ENCODE peak calls at places on chromosomes 12 and 14, in four cellular contexts. One of them, this sample, is unnamed.

GRCh38 chr12:95277139-95277538 is 59.5 kb downstream of the VEZT start:
- DNase-seq in hepatocyte: no peak
- DNase-seq in bronchial epithelial cell: peak; percentile 28
- DNase-seq in ovary: no peak
- DNase-seq in this sample: no peak

GRCh38 chr12:56488041-56488955 is at the start of gene GLS2:
- DNase-seq in hepatocyte: peak; percentile 83
- DNase-seq in bronchial epithelial cell: peak; percentile 84
- DNase-seq in ovary: peak; percentile 72
- DNase-seq in this sample: peak; percentile 76

GRCh38 chr14:78023112-78023511 is 147.1 kb upstream of the NRXN3 start:
- DNase-seq in hepatocyte: no peak
- DNase-seq in bronchial epithelial cell: no peak
- DNase-seq in ovary: no peak
- DNase-seq in this sample: no peak

GRCh38 chr12:94874986-94875312 is 128.5 kb downstream of the NDUFA12 start:
- DNase-seq in hepatocyte: no peak
- DNase-seq in bronchial epithelial cell: peak; percentile 3
- DNase-seq in ovary: no peak
- DNase-seq in this sample: no peak

GRCh38 chr12:64814432-64814831 is 10.0 kb upstream of the TBC1D30 start:
- DNase-seq in hepatocyte: no peak
- DNase-seq in bronchial epithelial cell: no peak
- DNase-seq in ovary: no peak
- DNase-seq in this sample: no peak

GRCh38 chr14:74514471-74514932 is 20.9 kb downstream of the ISCA2 start:
- DNase-seq in hepatocyte: no peak
- DNase-seq in bronchial epithelial cell: peak; percentile 60
- DNase-seq in ovary: peak; percentile 50
- DNase-seq in this sample: peak; percentile 55

GRCh38 chr14:56205906-56206305 is 87.7 kb downstream of the PELI2 start:
- DNase-seq in hepatocyte: no peak
- DNase-seq in bronchial epithelial cell: peak; percentile 81
- DNase-seq in ovary: no peak
- DNase-seq in this sample: no peak

GRCh38 chr14:95464103-95464502 is 52.3 kb downstream of the SYNE3 start:
- DNase-seq in hepatocyte: no peak
- DNase-seq in bronchial epithelial cell: no peak
- DNase-seq in ovary: no peak
- DNase-seq in this sample: no peak

DNA sequence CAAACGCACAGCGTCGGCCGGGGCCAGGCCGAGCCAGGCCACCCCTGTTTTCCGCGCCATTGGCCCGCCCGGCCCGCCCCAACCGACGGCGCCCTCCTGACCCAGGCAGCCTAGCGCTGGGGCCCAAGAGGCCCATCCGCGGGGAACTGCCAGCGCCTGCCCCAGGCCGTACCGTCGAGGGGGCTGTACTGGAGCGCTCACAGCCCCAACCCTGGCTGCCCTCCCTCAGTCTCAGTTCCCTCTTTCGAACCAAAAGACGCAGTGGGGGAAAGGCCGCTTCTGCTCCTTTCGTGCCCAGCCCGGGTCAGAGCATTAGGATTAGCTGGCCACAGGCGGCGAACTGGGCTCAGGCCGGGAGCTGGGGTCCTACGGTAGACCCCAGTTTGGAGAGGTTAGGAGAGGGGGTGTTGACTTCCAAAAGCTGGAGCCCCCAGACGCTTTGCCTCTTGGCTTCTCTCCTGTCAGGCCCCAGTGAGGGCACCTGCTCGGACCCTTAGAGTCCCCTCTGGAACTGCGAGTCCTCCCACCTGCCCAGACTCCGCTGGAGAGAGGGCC is 1.9 kb downstream of the NKX2-1 start:
- DNase-seq in hepatocyte: no peak
- DNase-seq in bronchial epithelial cell: no peak
- DNase-seq in ovary: no peak
- DNase-seq in this sample: no peak
- H3K27me3 ChIP-seq in hepatocyte: peaks cover 99% of the 10 kb centered on the region
- H3K27me3 ChIP-seq in bronchial epithelial cell: peaks cover 47% of the 10 kb centered on the region
- H3K27me3 ChIP-seq in ovary: peaks cover 3% of the 10 kb centered on the region
- H3K27me3 ChIP-seq in this sample: peaks cover 2% of the 10 kb centered on the region

GRCh38 chr12:17618831-17619230 is 471.2 kb downstream of the RERGL start:
- DNase-seq in hepatocyte: no peak
- DNase-seq in bronchial epithelial cell: no peak
- DNase-seq in ovary: no peak
- DNase-seq in this sample: no peak
- H3K4me3 ChIP-seq in hepatocyte: no peak overlapping the region
- H3K4me3 ChIP-seq in bronchial epithelial cell: no peak overlapping the region
- H3K4me3 ChIP-seq in ovary: no peak overlapping the region
- H3K4me3 ChIP-seq in this sample: no peak overlapping the region

GRCh38 chr12:52807544-52808470 is 6.1 kb downstream of the KRT4 start:
- DNase-seq in hepatocyte: no peak
- DNase-seq in bronchial epithelial cell: no peak
- DNase-seq in ovary: no peak
- DNase-seq in this sample: no peak

GRCh38 chr12:52806169-52806811 is 7.6 kb downstream of the KRT4 start:
- DNase-seq in hepatocyte: no peak
- DNase-seq in bronchial epithelial cell: no peak
- DNase-seq in ovary: no peak
- DNase-seq in this sample: no peak

GRCh38 chr12:52805739-52806138 is 8.2 kb downstream of the KRT4 start:
- DNase-seq in hepatocyte: no peak
- DNase-seq in bronchial epithelial cell: no peak
- DNase-seq in ovary: no peak
- DNase-seq in this sample: no peak

GRCh38 chr12:52808573-52809160 is 5.2 kb downstream of the KRT4 start:
- DNase-seq in hepatocyte: no peak
- DNase-seq in bronchial epithelial cell: no peak
- DNase-seq in ovary: no peak
- DNase-seq in this sample: no peak

DNA sequence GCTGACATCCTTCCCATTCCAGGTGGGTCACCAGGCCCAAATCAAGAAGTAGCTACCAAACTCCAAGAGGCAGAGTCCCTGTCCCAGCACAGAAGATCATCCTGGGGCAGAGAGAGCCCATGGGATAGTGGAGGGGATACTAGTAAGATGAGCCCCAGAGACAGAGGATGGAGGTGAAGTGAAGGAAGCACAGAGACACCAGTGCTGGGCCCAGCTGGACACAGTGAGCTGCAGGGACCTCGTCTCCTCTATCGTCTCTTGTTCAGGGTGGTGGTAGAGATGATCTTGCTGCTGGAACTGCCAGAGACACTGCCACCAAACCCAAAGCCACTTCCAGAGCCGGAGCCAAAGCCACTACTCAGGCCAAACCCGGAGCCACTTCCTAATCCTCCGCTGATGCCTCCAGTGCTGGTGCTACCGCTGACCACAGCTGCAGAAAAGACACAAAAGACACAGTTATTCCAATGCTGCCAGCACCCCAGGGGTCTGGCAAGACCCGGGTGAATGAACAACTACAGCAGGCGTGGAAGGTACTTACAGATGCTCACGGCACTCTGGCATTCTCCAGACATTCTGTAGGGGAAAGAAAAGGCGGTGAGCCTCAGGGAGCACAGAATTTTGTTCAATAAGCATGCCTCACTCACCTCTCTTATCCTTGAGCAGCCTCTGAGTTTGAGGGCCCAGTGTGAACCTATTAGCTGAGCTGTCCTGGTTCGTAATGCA is 6.9 kb downstream of the KRT4 start:
- DNase-seq in hepatocyte: no peak
- DNase-seq in bronchial epithelial cell: no peak
- DNase-seq in ovary: no peak
- DNase-seq in this sample: no peak
- H3K27me3 ChIP-seq in hepatocyte: peaks cover 13% of the 10 kb centered on the region
- H3K27me3 ChIP-seq in bronchial epithelial cell: no peaks in the 10 kb centered on the region
- H3K27me3 ChIP-seq in ovary: no peaks in the 10 kb centered on the region
- H3K27me3 ChIP-seq in this sample: no peaks in the 10 kb centered on the region

DNA sequence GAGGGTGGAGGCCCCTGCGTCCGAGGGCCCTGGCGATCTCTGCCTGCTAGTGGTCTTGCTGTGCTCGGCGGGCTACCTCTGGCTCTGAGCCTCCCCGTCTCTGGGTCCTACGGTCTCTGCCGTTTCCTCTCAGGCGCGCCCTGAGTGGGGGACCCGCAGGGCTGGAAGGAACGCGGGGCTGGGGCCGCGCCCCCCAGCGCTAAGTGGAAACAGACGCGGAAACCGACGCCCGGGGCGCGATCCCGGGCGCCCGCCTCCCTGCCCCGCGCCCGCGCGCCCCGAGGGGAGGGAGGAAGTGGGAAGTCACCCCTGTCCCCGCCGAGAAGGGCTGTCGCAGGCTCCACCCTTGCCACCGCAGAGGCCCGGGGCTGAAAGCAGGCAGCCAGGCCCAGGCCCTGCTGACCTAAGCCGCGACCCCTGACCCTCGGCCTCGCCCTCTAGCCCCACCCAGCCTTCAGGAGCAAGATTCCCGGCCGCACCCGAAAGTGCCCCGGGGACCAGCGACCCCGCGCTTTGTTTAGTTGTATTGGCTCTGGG is 831 bp downstream of the CRIP1 start:
- DNase-seq in hepatocyte: no peak
- DNase-seq in bronchial epithelial cell: no peak
- DNase-seq in ovary: peak; percentile 41
- DNase-seq in this sample: peak; percentile 81
- H3K4me3 ChIP-seq in hepatocyte: no peak overlapping the region
- H3K4me3 ChIP-seq in bronchial epithelial cell: no peak overlapping the region
- H3K4me3 ChIP-seq in ovary: peak overlapping the region; percentile 33
- H3K4me3 ChIP-seq in this sample: peak overlapping the region; percentile 63

DNA sequence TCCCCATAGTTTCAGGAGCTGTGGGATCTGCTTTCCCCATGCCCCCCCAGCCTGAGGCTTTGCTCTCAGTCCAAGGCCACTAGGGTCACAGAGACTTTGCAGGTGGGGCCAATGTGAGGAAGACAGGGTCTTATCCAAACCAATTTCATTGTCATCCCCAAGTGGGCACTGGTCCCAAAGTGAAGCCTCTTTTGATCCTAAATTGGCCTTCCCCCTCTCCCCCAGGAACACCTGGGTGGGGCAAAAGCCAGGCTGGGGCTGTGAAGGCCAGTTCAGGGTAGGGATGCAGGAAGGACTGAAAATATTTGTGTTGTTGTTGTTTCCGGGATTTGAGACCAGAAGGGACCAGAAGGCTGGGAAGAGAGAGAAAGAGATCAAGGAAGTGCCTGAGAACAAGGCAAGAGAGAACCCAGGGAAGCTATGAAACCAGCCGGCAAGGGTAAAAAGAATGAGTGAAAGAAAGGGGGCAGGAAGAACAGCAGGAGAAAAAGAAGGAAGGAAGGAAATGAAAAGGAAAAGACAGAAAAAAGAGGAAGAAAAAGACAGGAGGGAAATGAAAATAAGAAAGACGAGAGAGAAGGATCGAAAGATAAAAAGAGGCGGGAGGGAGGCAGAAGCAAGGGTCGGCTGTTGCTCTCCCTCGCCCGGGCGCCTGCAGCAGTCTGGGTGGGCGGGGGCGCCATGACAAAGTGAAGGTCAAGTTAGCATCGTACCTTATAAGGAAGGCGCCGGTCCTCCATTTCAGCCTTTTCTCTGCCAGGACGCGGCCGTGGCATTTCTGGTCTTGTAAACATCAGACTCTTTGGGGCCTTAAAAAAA is 7.5 kb upstream of the HOXC11 start:
- DNase-seq in hepatocyte: peak; percentile 49
- DNase-seq in bronchial epithelial cell: no peak
- DNase-seq in ovary: no peak
- DNase-seq in this sample: peak; percentile 88
- H3K27me3 ChIP-seq in hepatocyte: peaks cover 100% of the 10 kb centered on the region
- H3K27me3 ChIP-seq in bronchial epithelial cell: peaks cover 84% of the 10 kb centered on the region
- H3K27me3 ChIP-seq in ovary: peaks cover 12% of the 10 kb centered on the region
- H3K27me3 ChIP-seq in this sample: no peaks in the 10 kb centered on the region

GRCh38 chr14:76963366-76963765 is 65.1 kb downstream of the IRF2BPL start:
- DNase-seq in hepatocyte: no peak
- DNase-seq in bronchial epithelial cell: no peak
- DNase-seq in ovary: no peak
- DNase-seq in this sample: no peak

GRCh38 chr14:76964695-76965094 is 63.8 kb downstream of the IRF2BPL start:
- DNase-seq in hepatocyte: no peak
- DNase-seq in bronchial epithelial cell: no peak
- DNase-seq in ovary: no peak
- DNase-seq in this sample: no peak

GRCh38 chr14:76965232-76965631 is 63.3 kb downstream of the IRF2BPL start:
- DNase-seq in hepatocyte: no peak
- DNase-seq in bronchial epithelial cell: no peak
- DNase-seq in ovary: no peak
- DNase-seq in this sample: no peak

GRCh38 chr14:76961631-76962302 is 66.7 kb downstream of the IRF2BPL start:
- DNase-seq in hepatocyte: peak; percentile 90
- DNase-seq in bronchial epithelial cell: peak; percentile 92
- DNase-seq in ovary: peak; percentile 86
- DNase-seq in this sample: peak; percentile 90

GRCh38 chr14:76962303-76962660 is 66.2 kb downstream of the IRF2BPL start:
- DNase-seq in hepatocyte: no peak
- DNase-seq in bronchial epithelial cell: no peak
- DNase-seq in ovary: no peak
- DNase-seq in this sample: no peak
- H3K4me3 ChIP-seq in hepatocyte: peak overlapping the region; percentile 1
- H3K4me3 ChIP-seq in bronchial epithelial cell: no peak overlapping the region
- H3K4me3 ChIP-seq in ovary: peak overlapping the region; percentile 50
- H3K4me3 ChIP-seq in this sample: peak overlapping the region; percentile 61

DNA sequence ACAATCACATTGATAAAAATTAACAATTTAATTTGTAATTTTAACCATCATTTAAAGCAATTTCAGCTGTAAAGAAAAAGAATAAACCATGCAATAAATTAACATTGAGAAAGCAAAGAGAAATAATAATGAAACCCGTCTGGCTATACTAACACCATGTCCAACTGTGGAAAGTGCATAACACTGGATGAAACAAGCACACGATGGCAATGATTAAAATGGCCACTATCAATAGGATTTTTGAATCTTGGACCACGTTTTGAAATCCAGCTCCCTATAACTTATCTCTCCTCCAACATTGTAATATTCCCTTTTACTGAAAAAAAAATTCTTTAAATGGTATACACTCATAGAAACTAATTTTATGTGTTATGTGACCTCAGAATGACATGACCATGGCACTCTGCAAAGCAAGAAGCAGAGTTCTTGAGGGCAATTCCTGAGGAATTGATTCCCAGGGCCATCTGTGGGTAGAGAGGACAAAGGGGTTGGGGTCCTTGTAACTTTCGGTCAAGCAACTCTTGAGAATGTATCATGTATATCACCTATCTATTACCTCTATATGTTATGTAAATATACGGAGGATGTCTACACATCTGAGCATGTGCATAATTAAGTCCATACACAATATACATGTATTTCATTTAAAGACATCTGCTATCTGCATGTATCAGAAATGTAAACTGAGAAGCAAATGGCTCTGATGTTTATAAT is 4.8 kb downstream of the FOXA1 start:
- DNase-seq in hepatocyte: no peak
- DNase-seq in bronchial epithelial cell: peak; percentile 62
- DNase-seq in ovary: no peak
- DNase-seq in this sample: no peak
- H3K27me3 ChIP-seq in hepatocyte: peaks cover 75% of the 10 kb centered on the region
- H3K27me3 ChIP-seq in bronchial epithelial cell: no peaks in the 10 kb centered on the region
- H3K27me3 ChIP-seq in ovary: peaks cover 5% of the 10 kb centered on the region
- H3K27me3 ChIP-seq in this sample: peaks cover 97% of the 10 kb centered on the region

GRCh38 chr12:1474567-1475153 is 119.7 kb downstream of the FBXL14 start:
- DNase-seq in hepatocyte: peak; percentile 25
- DNase-seq in bronchial epithelial cell: peak; percentile 45
- DNase-seq in ovary: no peak
- DNase-seq in this sample: no peak
- H3K4me3 ChIP-seq in hepatocyte: no peak overlapping the region
- H3K4me3 ChIP-seq in bronchial epithelial cell: no peak overlapping the region
- H3K4me3 ChIP-seq in ovary: no peak overlapping the region
- H3K4me3 ChIP-seq in this sample: peak overlapping the region; percentile 28

GRCh38 chr14:96683575-96684289 is 113.5 kb upstream of the VRK1 start:
- DNase-seq in hepatocyte: no peak
- DNase-seq in bronchial epithelial cell: no peak
- DNase-seq in ovary: no peak
- DNase-seq in this sample: no peak
- H3K27me3 ChIP-seq in hepatocyte: no peaks in the 10 kb centered on the region
- H3K27me3 ChIP-seq in bronchial epithelial cell: no peaks in the 10 kb centered on the region
- H3K27me3 ChIP-seq in ovary: no peaks in the 10 kb centered on the region
- H3K27me3 ChIP-seq in this sample: no peaks in the 10 kb centered on the region